ENCODE peak calls at places on chromosomes 4 and X, in eight cellular contexts. B, I, M, N, K, E, C and W are unnamed samples.

GRCh38 chr4:174278467-174278866 is 5.0 kb downstream of the FBXO8 start:
- DNase-seq in N (no peak), I (peak), E (no peak), C (no peak), K (no peak), M (no peak), B (no peak), W (no peak)

GRCh38 chr4:165784672-165785071 is 88.4 kb upstream of the TLL1 start:
- DNase-seq in E (no peak), N (no peak), C (peak), K (no peak), M (peak), I (peak), B (no peak), W (no peak)

GRCh38 chr4:124206779-124207605 is 505.5 kb downstream of the ANKRD50 start:
- DNase-seq in K (no peak), I (no peak), E (no peak), C (no peak), M (no peak), B (peak), N (peak), W (no peak)

GRCh38 chr4:35559559-35560365 is 684.6 kb downstream of the ARAP2 start:
- DNase-seq in M (no peak), C (no peak), B (no peak), I (no peak), E (no peak), N (no peak), K (no peak), W (no peak)

GRCh38 chr4:140688711-140689598 is 67.2 kb downstream of the TBC1D9 start:
- DNase-seq in E (no peak), B (peak), I (no peak), C (no peak), N (no peak), K (no peak), M (no peak), W (no peak)

GRCh38 chr4:51850294-51850693 is 7.3 kb downstream of the DCUN1D4 start:
- DNase-seq in M (no peak), E (no peak), N (no peak), K (no peak), B (no peak), I (no peak), C (no peak), W (no peak)

GRCh38 chr4:63700569-63700968 is 708.7 kb downstream of the TECRL start:
- DNase-seq in M (no peak), I (no peak), N (no peak), B (no peak), K (no peak), E (no peak), C (no peak), W (no peak)

GRCh38 chrX:25548806-25549205 is 533.0 kb upstream of the ARX start:
- DNase-seq in I (no peak), N (no peak), C (no peak), B (no peak), E (no peak), K (no peak), M (no peak), W (no peak)

GRCh38 chrX:79366888-79367749 is at the start of gene ITM2A:
- DNase-seq in M (peak), N (peak), B (no peak), K (peak), I (no peak), C (no peak), E (peak), W (peak)

GRCh38 chrX:2360731-2361130 is 140.0 kb downstream of the DHRSX start:
- DNase-seq in I (no peak), C (no peak), E (no peak), K (no peak), N (no peak), M (no peak), B (peak), W (no peak)

GRCh38 chrX:51215266-51215665 is 117.4 kb upstream of the NUDT10 start:
- DNase-seq in B (no peak), C (no peak), E (no peak), M (no peak), K (no peak), N (no peak), I (no peak), W (no peak)

GRCh38 chrX:129773649-129774458 is 5.9 kb upstream of the SASH3 start:
- DNase-seq in E (no peak), K (no peak), N (no peak), M (no peak), B (no peak), I (no peak), C (no peak), W (no peak)

GRCh38 chrX:111372065-111372464 is 39.9 kb downstream of the DCX start:
- DNase-seq in E (no peak), K (no peak), B (no peak), C (no peak), M (no peak), N (no peak), I (peak), W (no peak)

GRCh38 chr4:52633846-52634245 is 25.3 kb downstream of the USP46 start:
- DNase-seq in K (no peak), B (no peak), E (no peak), I (no peak), N (no peak), M (no peak), C (no peak), W (no peak)

GRCh38 chrX:112734250-112734649 is 54.5 kb upstream of the LHFPL1 start:
- DNase-seq in C (no peak), M (peak), N (no peak), K (no peak), B (no peak), E (no peak), I (no peak), W (no peak)

GRCh38 chr4:94507708-94508107 is 56.0 kb downstream of the PDLIM5 start:
- DNase-seq in C (no peak), E (no peak), K (no peak), I (no peak), B (peak), N (no peak), M (peak), W (no peak)

GRCh38 chr4:6341696-6342095 is 72.0 kb downstream of the WFS1 start:
- DNase-seq in I (no peak), C (no peak), E (no peak), N (no peak), M (no peak), B (no peak), K (no peak), W (no peak)

GRCh38 chrX:45774961-45775360 is 574.3 kb upstream of the DIPK2B start:
- DNase-seq in B (peak), K (no peak), I (no peak), N (no peak), C (no peak), M (no peak), E (no peak), W (no peak)

GRCh38 chrX:150530821-150531220 is 37.6 kb upstream of the MTM1 start:
- DNase-seq in M (no peak), C (no peak), B (no peak), E (no peak), I (no peak), N (no peak), K (no peak), W (no peak)

GRCh38 chr4:185680617-185681016 is 131.4 kb downstream of the SORBS2 start:
- DNase-seq in M (no peak), C (no peak), B (no peak), E (no peak), I (no peak), K (no peak), N (no peak), W (no peak)

GRCh38 chr4:83219991-83220360 is 64.6 kb downstream of the COQ2 start:
- DNase-seq in K (no peak), B (no peak), N (no peak), I (no peak), M (no peak), C (no peak), E (no peak), W (no peak)

GRCh38 chrX:130915302-130915701 is 12.3 kb upstream of the ENOX2 start:
- DNase-seq in N (no peak), K (no peak), I (no peak), E (no peak), C (no peak), B (peak), M (no peak), W (no peak)

GRCh38 chr4:121973791-121974190 is 21.9 kb upstream of the TRPC3 start:
- DNase-seq in C (no peak), K (no peak), M (no peak), N (no peak), B (no peak), I (no peak), E (no peak), W (no peak)

GRCh38 chr4:96833831-96834230 is 993.9 kb downstream of the PDHA2 start:
- DNase-seq in K (no peak), C (no peak), M (no peak), B (no peak), I (no peak), N (no peak), E (no peak), W (no peak)

GRCh38 chr4:101103381-101104142 is 243.8 kb downstream of the PPP3CA start:
- DNase-seq in C (no peak), K (no peak), N (no peak), I (no peak), E (no peak), B (no peak), M (no peak), W (no peak)

GRCh38 chr4:11632015-11632414 is 203.3 kb upstream of the HS3ST1 start:
- DNase-seq in B (no peak), C (no peak), N (no peak), M (no peak), K (no peak), I (no peak), E (no peak), W (no peak)

GRCh38 chrX:18617351-18617750 is 54.6 kb downstream of the RS1 start:
- DNase-seq in I (no peak), M (no peak), K (no peak), N (no peak), B (peak), C (peak), E (no peak), W (no peak)

GRCh38 chr4:8832130-8832930 is 39.3 kb downstream of the HMX1 start:
- DNase-seq in E (no peak), M (no peak), C (peak), K (no peak), I (peak), B (no peak), N (peak), W (no peak)

GRCh38 chr4:4792516-4792915 is 66.9 kb upstream of the MSX1 start:
- DNase-seq in K (no peak), C (no peak), I (no peak), B (peak), M (no peak), E (no peak), N (no peak), W (no peak)

GRCh38 chr4:146916479-146917076 is 29.1 kb downstream of the TTC29 start:
- DNase-seq in I (peak), E (peak), C (peak), B (peak), M (no peak), N (no peak), K (no peak), W (no peak)

GRCh38 chr4:174256277-174256713 is 27.2 kb downstream of the FBXO8 start:
- DNase-seq in M (no peak), K (no peak), E (no peak), I (no peak), N (no peak), B (peak), C (peak), W (no peak)

GRCh38 chr4:26985836-26986235 is 125.2 kb downstream of the STIM2 start:
- DNase-seq in I (no peak), N (no peak), K (no peak), M (no peak), E (peak), C (no peak), B (no peak), W (no peak)

GRCh38 chr4:25792200-25792791 is 70.5 kb downstream of the SEL1L3 start:
- DNase-seq in M (no peak), E (no peak), I (peak), N (no peak), B (peak), C (no peak), K (no peak), W (no peak)

GRCh38 chr4:84800256-84800655 is 166.2 kb downstream of the WDFY3 start:
- DNase-seq in K (no peak), N (no peak), B (peak), E (no peak), M (no peak), I (no peak), C (no peak), W (no peak)

GRCh38 chr4:138034871-138035270 is 207.3 kb downstream of the SLC7A11 start:
- DNase-seq in C (no peak), I (no peak), K (no peak), E (no peak), B (peak), M (no peak), N (no peak), W (no peak)

GRCh38 chr4:11632488-11632887 is 203.8 kb upstream of the HS3ST1 start:
- DNase-seq in K (no peak), B (no peak), I (no peak), N (no peak), C (no peak), E (no peak), M (no peak), W (no peak)

GRCh38 chr4:132502096-132502552 is 647.0 kb upstream of the PCDH10 start:
- DNase-seq in I (no peak), C (no peak), B (no peak), M (no peak), E (no peak), K (no peak), N (no peak), W (no peak)

GRCh38 chr4:28557755-28558154 is 1697.1 kb downstream of the STIM2 start:
- DNase-seq in I (no peak), M (no peak), E (no peak), K (no peak), C (no peak), N (no peak), B (peak), W (no peak)